ENCODE peak calls at places on chromosomes 2 and 18, in six cellular contexts. Z is neural progenitor cell, U is GM23338, M is PC-3, W is HCT116, E is GM23248. N is an unnamed sample.

GRCh38 chr2:191264647-191265079 is 19.5 kb downstream of the MYO1B start:
- DNase-seq in Z (no peak), U (no peak), M (peak; percentile 51), W (no peak), E (peak; percentile 96), N (no peak)

GRCh38 chr2:3354986-3355385 is 22.6 kb downstream of the EIPR1 start:
- DNase-seq in Z (no peak), U (no peak), M (no peak), W (no peak), E (no peak), N (no peak)

GRCh38 chr2:222076978-222077690 is 221.7 kb downstream of the PAX3 start:
- DNase-seq in Z (no peak), U (no peak), M (no peak), W (no peak), E (no peak), N (no peak)

GRCh38 chr2:113200736-113201490 is 27.1 kb downstream of the PSD4 start:
- DNase-seq in Z (no peak), U (no peak), M (peak; percentile 37), W (no peak), E (peak; percentile 40), N (no peak)

GRCh38 chr2:198004173-198004572 is 199.8 kb downstream of the PLCL1 start:
- DNase-seq in Z (no peak), U (no peak), M (no peak), W (no peak), E (peak; percentile 42), N (no peak)

GRCh38 chr2:189210250-189211075 is 30.9 kb upstream of the COL5A2 start:
- DNase-seq in Z (no peak), U (no peak), M (peak; percentile 85), W (peak; percentile 24), E (peak; percentile 96), N (no peak)

GRCh38 chr2:84931384-84931821 is 25.9 kb downstream of the TMSB10 start:
- DNase-seq in Z (peak; percentile 25), U (no peak), M (no peak), W (no peak), E (no peak), N (no peak)

GRCh38 chr2:206792645-206793044 is 27.2 kb downstream of the FASTKD2 start:
- DNase-seq in Z (no peak), U (no peak), M (no peak), W (no peak), E (no peak), N (no peak)

GRCh38 chr2:237350597-237350996 is 63.4 kb downstream of the COL6A3 start:
- DNase-seq in Z (no peak), U (no peak), M (no peak), W (no peak), E (peak; percentile 28), N (no peak)

GRCh38 chr2:7795358-7796199 is 878.4 kb downstream of the RNF144A start:
- DNase-seq in Z (peak; percentile 17), U (no peak), M (no peak), W (no peak), E (peak; percentile 45), N (no peak)

GRCh38 chr2:194264586-194264985 is 1392.4 kb upstream of the SLC39A10 start:
- DNase-seq in Z (no peak), U (no peak), M (no peak), W (no peak), E (no peak), N (no peak)

GRCh38 chr2:154455201-154455600 is 243.3 kb upstream of the KCNJ3 start:
- DNase-seq in Z (no peak), U (no peak), M (no peak), W (no peak), E (peak; percentile 26), N (no peak)

GRCh38 chr2:12502759-12503158 is 214.0 kb upstream of the TRIB2 start:
- DNase-seq in Z (no peak), U (no peak), M (no peak), W (no peak), E (peak; percentile 73), N (no peak)

GRCh38 chr2:216302981-216303676 is 69.2 kb downstream of the MARCHF4 start:
- DNase-seq in Z (no peak), U (no peak), M (no peak), W (no peak), E (peak; percentile 63), N (no peak)

GRCh38 chr2:26640331-26640745 is 828 bp downstream of the CIB4 start:
- DNase-seq in Z (no peak), U (peak; percentile 46), M (peak; percentile 22), W (peak; percentile 13), E (peak; percentile 65), N (no peak)

GRCh38 chr2:215974700-215975429 is 38.5 kb downstream of the MREG start:
- DNase-seq in Z (no peak), U (no peak), M (no peak), W (no peak), E (no peak), N (no peak)

GRCh38 chr2:235056768-235057167 is 105.0 kb downstream of the SH3BP4 start:
- DNase-seq in Z (no peak), U (no peak), M (no peak), W (no peak), E (no peak), N (no peak)

DNA sequence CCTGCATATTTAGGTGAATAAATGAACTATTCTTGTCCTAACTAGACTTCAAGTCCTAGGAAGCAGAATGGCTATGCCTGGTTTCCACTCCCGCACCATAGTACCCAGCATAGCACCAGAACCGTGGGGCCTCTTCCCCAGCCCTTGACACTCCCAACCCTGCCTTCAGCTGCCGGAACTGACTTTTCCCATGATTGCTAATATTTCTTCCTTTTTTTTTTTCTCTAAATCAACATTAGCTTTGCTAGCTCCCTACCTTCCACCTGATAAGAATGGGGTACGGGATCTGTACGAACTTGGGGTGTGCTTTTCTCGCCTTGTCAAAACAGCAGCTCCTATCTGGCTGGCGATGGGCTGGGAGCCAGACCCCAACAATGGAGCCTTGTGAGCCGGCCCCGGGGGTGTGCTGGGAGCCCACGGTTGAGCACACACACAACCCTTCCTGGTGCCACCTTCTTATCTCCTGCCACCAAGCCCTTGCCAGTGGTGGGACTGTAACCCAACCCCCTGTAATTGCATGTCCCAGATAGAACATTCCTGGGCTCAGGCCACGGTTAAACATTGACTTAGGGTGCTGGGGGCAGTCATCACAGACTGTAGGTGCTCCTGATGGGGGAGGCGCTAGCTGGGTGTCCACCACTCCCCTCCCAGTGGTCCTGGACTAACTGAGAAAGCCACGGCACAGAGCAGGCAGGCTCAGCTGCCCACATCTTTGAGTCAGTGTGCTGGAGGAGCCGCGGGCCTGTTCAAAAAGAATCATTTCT is 213.0 kb upstream of the HAAO start:
- DNase-seq in Z (no peak), U (no peak), M (no peak), W (no peak), E (no peak), N (no peak)
- TF ChIP-seq EZH2phosphoT487 in Z (no peak), U (no peak), M (no peak), W (no peak), E (no peak), N (no peak)

DNA sequence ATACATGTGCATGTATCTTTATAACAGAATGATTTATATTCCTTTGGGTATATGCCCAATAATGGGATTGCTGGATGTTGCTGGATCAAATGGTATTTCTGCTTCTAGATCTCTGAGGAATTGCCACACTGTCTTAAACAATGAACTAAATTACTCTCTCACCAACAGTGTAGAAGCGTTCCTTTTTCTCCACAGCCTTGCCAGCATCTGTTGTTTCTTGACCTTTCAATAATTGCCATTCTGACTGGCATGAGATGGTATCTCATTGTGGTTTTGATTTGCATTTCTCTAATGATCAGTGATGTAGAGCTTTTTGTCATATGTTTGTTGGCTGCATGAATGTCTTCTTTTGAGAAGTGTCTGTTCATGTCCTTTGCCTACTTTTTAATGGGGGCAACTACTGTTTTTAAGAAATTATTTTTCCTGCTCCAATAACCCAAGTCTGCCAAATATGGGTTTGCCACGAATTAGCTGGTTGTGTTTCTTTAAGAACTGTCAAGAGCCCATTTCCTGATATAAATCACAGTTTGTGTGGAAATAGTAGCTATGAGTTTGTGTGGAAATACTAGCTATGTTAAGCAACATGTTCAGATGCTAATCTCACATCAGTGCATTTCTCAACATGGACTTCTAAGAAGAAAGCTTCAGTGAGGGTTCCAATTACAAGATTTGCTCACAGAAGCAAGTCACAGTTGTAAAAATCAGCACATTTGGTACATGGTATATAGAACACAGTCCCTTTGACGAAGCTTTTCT is 259.4 kb downstream of the ANAPC1 start:
- DNase-seq in Z (no peak), U (no peak), M (no peak), W (no peak), E (peak; percentile 85), N (no peak)
- TF ChIP-seq EZH2phosphoT487 in Z (no peak), U (no peak), M (no peak), W (no peak), E (no peak), N (no peak)

GRCh38 chr18:24656571-24656971 is 196.1 kb downstream of the HRH4 start:
- DNase-seq in Z (no peak), U (no peak), M (peak; percentile 56), W (no peak), E (peak; percentile 72), N (no peak)

GRCh38 chr18:24658302-24658701 is 197.9 kb downstream of the HRH4 start:
- DNase-seq in Z (no peak), U (no peak), M (no peak), W (no peak), E (no peak), N (no peak)

GRCh38 chr18:24659837-24660720 is 199.6 kb downstream of the HRH4 start:
- DNase-seq in Z (no peak), U (no peak), M (no peak), W (no peak), E (peak; percentile 61), N (peak; percentile 75)

GRCh38 chr18:24656044-24656443 is 195.6 kb downstream of the HRH4 start:
- DNase-seq in Z (peak; percentile 17), U (no peak), M (no peak), W (no peak), E (peak; percentile 10), N (no peak)

DNA sequence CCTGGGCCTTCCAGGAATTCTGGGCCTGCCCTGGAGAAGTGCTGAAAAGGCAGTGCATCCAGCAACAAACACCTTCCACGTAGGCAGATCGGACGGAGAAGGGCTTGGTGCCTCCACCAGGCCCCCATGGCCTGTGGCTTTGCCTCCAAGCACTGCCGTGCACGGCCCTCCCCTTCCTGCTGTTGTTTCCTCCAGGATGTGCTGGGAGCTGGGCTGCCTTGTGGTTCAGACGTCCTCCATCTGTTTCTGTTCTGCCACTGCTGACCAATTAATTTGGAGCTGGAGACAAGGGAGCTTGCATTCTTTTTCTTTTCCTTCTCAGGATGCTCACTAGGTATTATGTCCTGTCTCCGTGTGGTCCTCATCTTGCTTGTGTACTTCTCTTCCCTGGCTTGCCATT is 197.0 kb downstream of the HRH4 start:
- DNase-seq in Z (no peak), U (no peak), M (no peak), W (no peak), E (no peak), N (no peak)
- TF ChIP-seq EZH2phosphoT487 in Z (no peak), U (no peak), M (no peak), W (no peak), E (no peak), N (no peak)

DNA sequence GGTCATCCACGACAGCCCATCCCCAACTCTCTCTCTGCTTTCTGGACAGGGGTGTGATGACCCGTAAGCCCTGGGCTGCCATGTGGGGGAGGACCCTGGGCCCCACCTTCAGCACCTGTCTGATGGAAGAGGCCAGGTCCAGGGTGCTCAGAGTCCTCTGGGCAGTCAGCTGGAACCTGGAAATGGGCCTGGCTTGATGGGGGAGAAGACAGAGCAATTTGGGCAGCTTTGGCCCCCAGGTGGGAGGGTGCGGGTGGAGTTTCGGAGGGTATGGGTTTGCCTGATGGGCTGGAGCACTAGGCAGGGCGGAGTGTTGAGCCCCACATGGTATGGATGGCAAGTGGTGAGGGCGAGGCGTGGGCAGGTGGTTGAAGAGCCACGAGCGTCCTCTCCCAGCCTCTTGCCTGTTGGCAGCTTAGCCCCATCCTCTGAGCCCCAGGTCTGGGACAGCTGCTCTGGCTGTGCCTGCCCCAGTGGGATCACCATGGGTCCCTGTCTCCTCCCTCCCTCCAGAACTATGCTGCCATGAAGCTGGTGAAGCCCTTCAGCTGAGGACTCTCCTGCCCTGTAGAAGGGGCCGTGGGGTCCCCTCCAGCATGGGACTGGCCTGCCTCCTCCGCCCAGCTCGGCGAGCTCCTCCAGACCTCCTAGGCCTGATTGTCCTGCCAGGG is 232.7 kb downstream of the DYSF start:
- DNase-seq in Z (no peak), U (no peak), M (no peak), W (no peak), E (no peak), N (no peak)
- TF ChIP-seq EZH2phosphoT487 in Z (no peak), U (no peak), M (no peak), W (no peak), E (no peak), N (no peak)

N was measured in OCI-LY7.